ENCODE peak calls at places on chromosome 22, in six cellular contexts. N is tibial nerve, F is spleen, P is fibroblast of pulmonary artery, S is pancreas, L is sigmoid colon. X is an unnamed sample.

GRCh38 chr22:18157714-18158028 is 7.7 kb downstream of the USP18 start:
- DNase-seq in P (no peak), N (no peak), L (no peak), S (no peak), F (no peak), X (no peak)

GRCh38 chr22:42608481-42609361 is 6.0 kb downstream of the POLDIP3 start:
- DNase-seq in F (no peak), P (peak), L (no peak), N (no peak), S (no peak), X (no peak)

GRCh38 chr22:27124336-27125023 is 467.1 kb downstream of the MIAT start:
- DNase-seq in S (no peak), P (no peak), L (peak), F (no peak), N (no peak), X (no peak)

GRCh38 chr22:43455861-43456260 is 44.0 kb downstream of the MPPED1 start:
- DNase-seq in N (no peak), P (no peak), F (no peak), S (no peak), L (no peak), X (no peak)

GRCh38 chr22:42930810-42931420 is 73.8 kb upstream of the ARFGAP3 start:
- DNase-seq in N (no peak), P (peak), F (peak), L (no peak), S (no peak), X (peak)

GRCh38 chr22:38163844-38164577 is 17.6 kb downstream of the PLA2G6 start:
- DNase-seq in F (no peak), S (peak), N (no peak), P (no peak), L (peak), X (peak)

GRCh38 chr22:42452456-42452855 is 20.3 kb upstream of the NFAM1 start:
- DNase-seq in P (no peak), L (no peak), S (no peak), F (no peak), N (no peak), X (no peak)

GRCh38 chr22:43978558-43978957 is 23.3 kb downstream of the SAMM50 start:
- DNase-seq in N (no peak), F (peak), P (no peak), L (peak), S (no peak), X (no peak)

GRCh38 chr22:29320546-29320945 is 5.0 kb upstream of the RASL10A start:
- DNase-seq in P (no peak), F (no peak), N (no peak), S (no peak), L (no peak), X (no peak)

GRCh38 chr22:33918676-33919590 is 1.3 kb downstream of the LARGE1 start:
- DNase-seq in N (no peak), P (no peak), F (no peak), L (no peak), S (no peak), X (no peak)

GRCh38 chr22:35306350-35306967 is 6.8 kb downstream of the TOM1 start:
- DNase-seq in L (no peak), F (no peak), N (no peak), S (no peak), P (peak), X (no peak)

GRCh38 chr22:29195964-29196666 is 9.6 kb upstream of the EMID1 start:
- DNase-seq in L (no peak), P (no peak), S (no peak), F (no peak), N (no peak), X (no peak)

GRCh38 chr22:38751422-38752346 is 4.1 kb downstream of the SUN2 start:
- DNase-seq in L (no peak), S (no peak), P (no peak), N (no peak), F (peak), X (no peak)

GRCh38 chr22:38032681-38033521 is 24.3 kb upstream of the PICK1 start:
- DNase-seq in L (peak), P (peak), N (peak), S (no peak), F (no peak), X (no peak)

GRCh38 chr22:25232301-25232700 is 12.9 kb downstream of the CRYBB2 start:
- DNase-seq in S (no peak), N (no peak), P (peak), F (no peak), L (no peak), X (no peak)

GRCh38 chr22:44944891-44945600 is 64.8 kb downstream of the PHF21B start:
- DNase-seq in N (no peak), P (no peak), S (no peak), L (no peak), F (no peak), X (no peak)

GRCh38 chr22:50676661-50677492 is 4.3 kb downstream of the SHANK3 start:
- DNase-seq in S (peak), F (peak), N (no peak), L (no peak), P (no peak), X (no peak)

GRCh38 chr22:50398698-50399648 is 55.8 kb downstream of the PPP6R2 start:
- DNase-seq in F (no peak), P (no peak), N (no peak), S (no peak), L (no peak), X (no peak)

GRCh38 chr22:28018461-28018927 is 99.4 kb upstream of the PITPNB start:
- DNase-seq in S (peak), F (peak), P (no peak), N (peak), L (peak), X (no peak)

GRCh38 chr22:39689421-39689820 is 118.9 kb downstream of the CACNA1I start:
- DNase-seq in P (no peak), S (no peak), L (no peak), N (no peak), F (no peak), X (no peak)

GRCh38 chr22:37310075-37310606 is 27.8 kb downstream of the CYTH4 start:
- DNase-seq in F (peak), S (no peak), P (no peak), N (no peak), L (no peak), X (no peak)

GRCh38 chr22:50112151-50113118 is 22.6 kb downstream of the MOV10L1 start:
- DNase-seq in L (no peak), S (no peak), F (no peak), N (no peak), P (peak), X (peak)

GRCh38 chr22:27212617-27213177 is 555.3 kb downstream of the MIAT start:
- DNase-seq in F (no peak), S (no peak), L (peak), N (peak), P (peak), X (peak)

GRCh38 chr22:48577014-48577690 is 1250.5 kb downstream of the BRD1 start:
- DNase-seq in F (no peak), L (no peak), N (no peak), S (no peak), P (no peak), X (no peak)

GRCh38 chr22:48577691-48578090 is 1250.0 kb downstream of the BRD1 start:
- DNase-seq in P (no peak), S (no peak), F (no peak), L (no peak), N (no peak), X (no peak)

GRCh38 chr22:48576333-48577013 is 1251.2 kb downstream of the BRD1 start:
- DNase-seq in F (no peak), P (no peak), N (no peak), L (no peak), S (no peak), X (no peak)

GRCh38 chr22:48573766-48574165 is 1253.9 kb downstream of the BRD1 start:
- DNase-seq in F (no peak), L (no peak), S (no peak), N (no peak), P (no peak), X (no peak)

GRCh38 chr22:48575567-48576332 is 1251.9 kb downstream of the BRD1 start:
- DNase-seq in F (no peak), P (no peak), S (no peak), L (no peak), N (no peak), X (no peak)
- TF ChIP-seq CTCF in F (no peak), P (no peak), S (no peak), L (no peak), N (no peak), X (no peak)

DNA sequence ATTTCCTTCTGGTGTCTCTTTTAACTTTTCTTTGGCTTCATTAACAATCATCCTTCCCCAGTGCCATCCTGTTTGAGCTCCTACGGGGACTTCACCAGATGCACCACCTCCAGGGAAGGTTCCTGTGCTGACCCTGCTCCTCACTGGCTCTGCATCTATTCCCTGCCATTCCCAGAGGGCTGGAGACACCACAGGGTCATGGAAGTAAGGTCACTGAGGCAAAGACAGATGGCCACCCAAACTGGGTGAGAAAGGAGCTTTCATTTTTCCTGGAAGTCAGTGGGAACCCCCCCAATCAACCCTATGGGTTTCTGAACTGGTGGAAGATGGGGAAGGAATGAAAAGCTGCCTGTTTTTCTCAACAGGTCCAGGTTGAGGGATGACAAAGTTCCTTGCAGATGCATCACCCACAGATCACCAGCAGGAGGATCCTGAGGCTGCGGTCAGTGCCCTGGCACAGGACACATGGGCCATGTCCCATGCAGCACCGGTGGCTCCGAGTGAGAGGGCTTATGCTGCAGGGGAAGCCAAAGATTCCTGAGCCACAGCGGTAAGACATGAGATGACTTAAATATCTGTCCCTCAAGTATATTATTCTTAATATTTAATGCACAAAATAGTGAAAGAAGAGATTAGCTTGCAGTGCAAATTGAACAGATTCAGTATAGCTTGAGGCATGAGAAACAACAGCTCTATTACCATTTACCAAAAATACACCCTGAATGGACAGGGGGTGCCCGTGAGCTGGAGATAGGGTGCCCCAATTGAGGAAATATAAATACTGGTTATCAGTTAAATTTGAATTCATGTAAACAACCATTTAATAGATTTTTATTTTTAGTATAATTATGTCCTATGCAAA is 73.0 kb upstream of the VPREB1 start:
- DNase-seq in L (no peak), F (no peak), N (no peak), P (peak), S (no peak), X (peak)
- TF ChIP-seq CTCF in L (no peak), F (no peak), N (no peak), P (peak), S (no peak), X (peak)

GRCh38 chr22:48574776-48575566 is 1252.7 kb downstream of the BRD1 start:
- DNase-seq in S (peak), L (no peak), N (no peak), F (no peak), P (peak), X (no peak)
- TF ChIP-seq CTCF in S (no peak), L (peak), N (peak), F (no peak), P (no peak), X (no peak)

GRCh38 chr22:46050916-46051614 is 74.1 kb upstream of the WNT7B start:
- DNase-seq in L (peak), S (no peak), P (no peak), F (peak), N (peak), X (no peak)

GRCh38 chr22:46053563-46054090 is 76.7 kb upstream of the WNT7B start:
- DNase-seq in P (peak), N (peak), S (peak), L (peak), F (peak), X (peak)

GRCh38 chr22:46051646-46052045 is 74.7 kb upstream of the WNT7B start:
- DNase-seq in L (peak), F (peak), N (peak), P (no peak), S (no peak), X (no peak)

GRCh38 chr22:46052801-46053562 is 76.0 kb upstream of the WNT7B start:
- DNase-seq in N (peak), P (peak), F (peak), L (peak), S (peak), X (peak)

GRCh38 chr22:46052331-46052771 is 75.4 kb upstream of the WNT7B start:
- DNase-seq in N (peak), F (peak), L (peak), S (peak), P (no peak), X (no peak)
- TF ChIP-seq CTCF in N (no peak), F (no peak), L (no peak), S (no peak), P (no peak), X (no peak)

DNA sequence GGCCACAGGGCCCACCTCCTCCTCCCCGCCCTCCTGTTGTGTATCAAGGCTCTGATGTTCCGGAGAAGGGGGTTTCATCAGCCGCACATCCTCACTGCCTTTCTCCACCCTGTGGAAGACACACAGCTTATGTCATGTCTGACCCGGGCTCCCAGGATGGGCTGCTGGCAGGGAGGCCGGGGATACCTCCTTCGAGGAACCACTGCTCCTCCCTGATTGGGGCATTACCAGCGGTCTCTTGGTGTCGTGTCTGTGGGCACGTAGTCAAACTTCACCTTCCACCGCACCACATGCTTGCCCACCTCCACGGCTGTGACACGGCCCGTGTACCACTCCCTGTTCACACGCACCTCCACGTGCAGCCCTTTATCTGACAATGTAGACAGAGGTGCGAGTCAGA is 35.9 kb downstream of the MORC2 start:
- DNase-seq in S (no peak), L (no peak), N (no peak), P (no peak), F (no peak), X (no peak)
- TF ChIP-seq CTCF in S (no peak), L (no peak), N (no peak), P (no peak), F (no peak), X (no peak)

GRCh38 chr22:40729284-40729683 is 50.0 kb downstream of the MCHR1 start:
- DNase-seq in F (no peak), P (no peak), S (peak), N (no peak), L (no peak), X (no peak)
- TF ChIP-seq CTCF in F (no peak), P (no peak), S (no peak), N (no peak), L (no peak), X (no peak)

DNA sequence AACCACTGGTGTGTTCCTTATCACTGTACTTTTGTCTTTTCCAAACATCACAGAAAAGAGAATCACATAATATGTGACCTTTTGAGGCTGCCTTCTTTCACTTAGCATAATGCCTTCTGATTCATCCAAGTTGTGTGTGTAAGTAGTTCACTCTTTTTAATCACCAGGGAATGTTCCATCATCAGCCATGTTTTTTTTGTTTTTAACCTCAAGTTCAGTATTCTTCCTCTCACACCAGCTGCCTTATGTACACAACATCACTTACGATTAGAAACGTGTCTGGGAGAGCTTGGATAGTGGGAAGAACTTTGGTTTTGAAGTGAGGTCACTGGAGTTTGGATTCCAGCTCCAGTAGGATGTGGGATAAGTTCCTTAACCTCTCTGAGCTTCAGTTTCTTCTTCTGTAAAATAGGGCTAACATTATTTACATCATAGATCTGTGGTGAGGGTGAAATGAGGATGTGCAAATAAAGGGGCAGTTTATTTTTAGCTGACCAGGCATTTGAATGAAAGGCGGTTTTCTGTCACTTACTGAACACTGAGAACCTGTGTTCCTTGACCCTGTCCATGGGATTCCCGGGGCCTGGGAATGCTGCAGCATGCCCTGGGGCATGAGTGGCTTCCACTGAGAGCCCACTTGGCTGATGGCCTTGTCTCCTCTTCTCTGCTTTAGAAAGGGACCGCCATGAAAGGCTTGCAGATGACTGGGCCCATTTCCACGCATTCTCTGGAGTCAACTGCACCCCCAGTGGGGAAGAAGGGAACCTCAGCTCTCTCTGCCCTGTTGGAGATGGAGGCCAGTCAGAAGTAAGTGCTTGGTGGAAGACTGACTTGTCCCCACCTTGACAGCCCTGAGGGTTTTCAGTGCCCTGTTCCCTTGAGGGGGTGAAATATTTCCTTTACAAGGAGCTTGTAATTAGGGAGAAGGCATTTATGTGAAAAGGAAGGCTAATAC is 92.6 kb downstream of the DEPDC5 start:
- DNase-seq in N (no peak), L (no peak), S (no peak), F (no peak), P (peak), X (peak)
- TF ChIP-seq CTCF in N (peak), L (no peak), S (no peak), F (peak), P (peak), X (no peak)

DNA sequence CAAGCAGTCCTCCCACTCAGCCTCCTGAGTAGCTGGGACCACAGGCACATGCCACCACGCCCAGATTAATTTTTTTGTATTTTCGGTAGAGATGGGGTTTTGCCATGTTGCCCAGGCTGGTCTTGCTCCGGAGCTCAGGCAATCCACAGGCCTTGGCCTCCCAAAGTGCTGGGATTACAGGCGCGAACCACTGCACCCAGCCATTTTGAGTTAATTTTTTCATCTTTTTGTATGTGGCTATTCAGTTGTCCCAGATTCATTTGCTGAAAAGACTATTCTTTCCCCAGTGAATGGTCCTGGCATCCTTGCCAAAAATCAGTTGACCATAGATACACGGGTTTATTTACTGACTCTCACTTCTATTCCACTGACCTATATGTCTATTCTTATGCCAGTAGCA is 63.6 kb downstream of the MAPK1 start:
- DNase-seq in N (no peak), P (no peak), S (no peak), F (no peak), L (no peak), X (no peak)
- TF ChIP-seq CTCF in N (no peak), P (no peak), S (no peak), F (no peak), L (no peak), X (no peak)

GRCh38 chr22:32661296-32661695 is 140.2 kb upstream of the TIMP3 start:
- DNase-seq in N (peak), F (no peak), S (no peak), L (peak), P (peak), X (peak)
- TF ChIP-seq CTCF in N (no peak), F (no peak), S (no peak), L (no peak), P (no peak), X (no peak)

DNA sequence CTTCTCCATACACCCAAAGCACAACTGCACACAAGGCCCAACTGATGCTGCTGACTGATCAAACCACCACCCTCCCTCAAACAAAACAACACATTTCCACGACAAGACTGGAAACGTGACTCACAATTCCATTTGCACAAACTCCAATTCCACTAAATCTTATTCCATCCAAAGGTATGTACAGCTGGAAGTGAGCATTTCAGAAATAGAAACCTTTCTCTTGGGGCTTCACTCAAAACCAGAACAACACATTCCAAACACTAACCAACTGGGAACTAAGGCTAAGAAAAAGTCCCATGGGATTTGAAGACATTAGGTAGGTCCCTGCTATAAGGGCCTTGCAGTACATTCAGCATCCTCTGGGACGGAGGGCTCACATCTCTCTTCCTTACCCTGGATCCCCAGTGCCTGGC is 19.6 kb downstream of the MORC2 start:
- DNase-seq in N (no peak), L (no peak), P (no peak), S (no peak), F (no peak), X (no peak)
- TF ChIP-seq CTCF in N (no peak), L (no peak), P (no peak), S (no peak), F (no peak), X (no peak)